ENCODE peak calls at places on chromosomes 16 and 17, in five cellular contexts. U is mucosa of descending colon, T is K562, X is WERI-Rb-1, D is HCT116. J is an unnamed sample. For H3K36me3, the result is how much of the 10 kb centered on the place peaks cover.

GRCh38 chr17:66855204-66855603 is 20.3 kb downstream of the CACNG5 start:
- DNase-seq in U (peak), T (peak), X (peak), D (no peak), J (peak)

GRCh38 chr17:75542184-75542583 is 16.7 kb downstream of the LLGL2 start:
- DNase-seq in U (peak), T (no peak), X (peak), D (no peak), J (no peak)

GRCh38 chr16:89847930-89848297 is 19.6 kb downstream of the SPIRE2 start:
- DNase-seq in U (peak), T (no peak), X (no peak), D (no peak), J (peak)

GRCh38 chr17:47720754-47721533 is 12.1 kb upstream of the TBX21 start:
- DNase-seq in U (no peak), T (no peak), X (peak), D (peak), J (peak)

GRCh38 chr16:19853973-19854876 is 30.4 kb downstream of the GPRC5B start:
- DNase-seq in U (no peak), T (no peak), X (no peak), D (no peak), J (no peak)

GRCh38 chr17:51701501-51701900 is 441.2 kb downstream of the UTP18 start:
- DNase-seq in U (no peak), T (no peak), X (no peak), D (no peak), J (no peak)

GRCh38 chr16:65121870-65122723 is at the start of gene CDH11:
- DNase-seq in U (no peak), T (no peak), X (peak), D (no peak), J (peak)

GRCh38 chr17:491086-492014 is 138.7 kb upstream of the RPH3AL start:
- DNase-seq in U (peak), T (peak), X (peak), D (no peak), J (peak)

GRCh38 chr16:83774066-83774465 is 33.7 kb upstream of the HSBP1 start:
- DNase-seq in U (no peak), T (no peak), X (no peak), D (no peak), J (no peak)

GRCh38 chr16:83769397-83770008 is 38.3 kb upstream of the HSBP1 start:
- DNase-seq in U (no peak), T (no peak), X (no peak), D (no peak), J (peak)

GRCh38 chr16:83768976-83769375 is 38.8 kb upstream of the HSBP1 start:
- DNase-seq in U (no peak), T (no peak), X (no peak), D (no peak), J (no peak)

GRCh38 chr16:83772806-83773205 is 35.0 kb upstream of the HSBP1 start:
- DNase-seq in U (no peak), T (no peak), X (no peak), D (no peak), J (no peak)

DNA sequence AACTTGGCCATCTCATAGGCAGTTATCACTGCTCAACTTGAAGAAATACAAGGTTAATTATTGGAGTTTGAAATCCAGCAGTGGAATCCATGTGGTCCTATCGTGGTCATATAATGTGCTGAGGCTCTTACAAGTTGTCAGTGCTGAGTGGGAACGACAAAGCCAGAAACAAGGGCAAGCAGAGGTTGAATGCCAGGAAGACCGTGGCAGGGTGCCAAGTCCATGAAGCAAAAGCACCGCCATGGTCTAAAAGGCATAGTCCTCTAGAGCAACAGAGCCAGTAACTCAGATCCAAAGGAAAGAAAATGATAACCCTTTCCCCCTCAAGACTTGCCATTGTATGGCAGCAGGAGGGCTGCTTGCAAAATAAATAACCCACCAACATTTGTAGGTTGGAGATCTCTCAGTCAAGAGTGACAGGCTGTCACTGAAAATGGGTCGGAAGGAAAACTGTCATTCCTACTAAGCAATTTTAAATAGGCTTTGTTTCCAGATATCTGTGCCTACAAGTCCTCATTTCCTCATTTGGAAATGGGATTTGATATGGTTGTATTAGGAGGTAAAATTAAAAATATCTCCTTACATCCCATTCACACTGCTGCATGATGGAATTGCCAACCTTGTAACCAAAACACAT is 36.4 kb upstream of the HSBP1 start:
- DNase-seq in U (no peak), T (no peak), X (no peak), D (no peak), J (no peak)
- H3K4me3 ChIP-seq in U (no peak), T (no peak), X (no peak), D (no peak), J (no peak)

DNA sequence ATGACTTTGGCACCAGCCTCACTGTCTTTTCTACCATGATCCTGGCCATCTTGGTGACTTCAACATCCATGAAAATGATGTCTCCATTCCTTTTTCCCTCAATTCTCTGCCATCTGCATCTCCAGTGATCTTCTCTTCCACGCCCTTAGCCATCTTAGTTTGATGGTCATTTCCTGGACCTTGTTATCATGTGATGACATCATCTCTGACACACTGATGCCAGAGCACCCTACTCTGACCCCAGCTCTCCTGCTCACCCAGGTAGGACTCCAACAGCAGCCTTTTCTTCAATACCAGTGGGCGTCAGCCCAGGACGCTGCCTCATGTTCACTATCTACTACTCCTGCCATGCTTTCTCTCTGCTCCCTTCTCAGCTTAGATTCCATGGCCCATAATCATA is 83.2 kb downstream of the ZZEF1 start:
- DNase-seq in U (no peak), T (no peak), X (no peak), D (no peak), J (no peak)
- H3K36me3 ChIP-seq in U (under half), T (half or more), X (half or more), D (under half), J (under half)

GRCh38 chr17:40497704-40498103 is 3.7 kb downstream of the TNS4 start:
- DNase-seq in U (no peak), T (no peak), X (no peak), D (no peak), J (no peak)
- H3K4me3 ChIP-seq in U (no peak), T (no peak), X (no peak), D (no peak), J (no peak)

GRCh38 chr16:87330257-87330624 is 13.0 kb upstream of the C16orf95 start:
- DNase-seq in U (no peak), T (no peak), X (no peak), D (no peak), J (no peak)
- H3K36me3 ChIP-seq in U (under half), T (half or more), X (under half), D (under half), J (under half)

DNA sequence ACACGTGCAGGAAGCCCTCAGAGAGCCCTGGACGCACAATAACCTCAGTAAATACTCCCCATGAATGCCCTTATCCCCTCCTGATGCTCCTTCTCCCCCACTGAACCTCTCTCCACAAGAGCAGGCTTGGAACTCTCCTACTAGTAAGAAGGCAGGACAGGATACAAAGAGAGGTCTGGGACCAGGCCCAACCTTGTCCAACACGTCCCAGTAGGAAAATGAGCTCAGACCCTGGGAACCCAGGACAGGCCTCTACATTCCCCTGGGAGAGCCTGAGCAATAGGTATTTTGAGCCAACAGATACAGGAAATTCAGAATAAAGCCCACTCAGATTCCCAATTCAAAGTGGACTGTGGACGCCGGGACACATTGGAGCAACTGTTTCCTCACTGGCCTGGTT is 19.2 kb downstream of the ZNF423 start:
- DNase-seq in U (no peak), T (no peak), X (no peak), D (no peak), J (peak)
- H3K4me3 ChIP-seq in U (no peak), T (no peak), X (no peak), D (no peak), J (no peak)

GRCh38 chr16:84892097-84892496 is 72.3 kb downstream of the CRISPLD2 start:
- DNase-seq in U (no peak), T (no peak), X (no peak), D (no peak), J (no peak)
- H3K36me3 ChIP-seq in U (under half), T (under half), X (under half), D (under half), J (under half)

GRCh38 chr17:81901167-81902022 is 643 bp upstream of the NPB start:
- DNase-seq in U (no peak), T (no peak), X (no peak), D (no peak), J (no peak)

GRCh38 chr17:81903896-81904599 is 2.0 kb downstream of the NPB start:
- DNase-seq in U (no peak), T (no peak), X (no peak), D (no peak), J (no peak)

GRCh38 chr17:81903415-81903831 is 1.4 kb downstream of the NPB start:
- DNase-seq in U (no peak), T (no peak), X (no peak), D (no peak), J (no peak)

GRCh38 chr17:81902023-81902652 is at the start of gene NPB:
- DNase-seq in U (no peak), T (peak), X (no peak), D (no peak), J (peak)

GRCh38 chr17:81902653-81903414 is 796 bp downstream of the NPB start:
- DNase-seq in U (no peak), T (peak), X (no peak), D (no peak), J (peak)
- H3K4me3 ChIP-seq in U (no peak), T (peak), X (no peak), D (no peak), J (peak)

DNA sequence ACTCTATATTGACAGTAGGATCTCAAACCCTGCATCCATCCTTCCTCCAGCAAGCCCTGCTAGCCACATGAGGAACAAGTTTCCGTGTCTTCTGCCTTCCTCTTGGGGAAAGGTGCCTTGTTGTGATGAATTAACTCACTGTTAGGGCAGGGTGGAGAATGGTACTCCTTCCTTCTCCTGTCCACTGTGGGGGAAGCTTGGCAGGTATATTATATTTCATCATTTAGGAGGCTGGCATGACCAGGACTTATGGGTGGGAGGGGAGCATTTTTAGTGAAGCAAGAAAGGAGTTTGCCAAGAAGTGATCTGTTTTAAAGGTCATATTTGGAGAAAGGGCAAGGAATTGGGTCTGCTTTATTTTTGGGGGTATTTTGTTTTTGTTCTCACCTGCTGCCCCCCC is 9.3 kb upstream of the CDC6 start:
- DNase-seq in U (no peak), T (no peak), X (no peak), D (no peak), J (no peak)
- H3K36me3 ChIP-seq in U (under half), T (half or more), X (half or more), D (under half), J (under half)

DNA sequence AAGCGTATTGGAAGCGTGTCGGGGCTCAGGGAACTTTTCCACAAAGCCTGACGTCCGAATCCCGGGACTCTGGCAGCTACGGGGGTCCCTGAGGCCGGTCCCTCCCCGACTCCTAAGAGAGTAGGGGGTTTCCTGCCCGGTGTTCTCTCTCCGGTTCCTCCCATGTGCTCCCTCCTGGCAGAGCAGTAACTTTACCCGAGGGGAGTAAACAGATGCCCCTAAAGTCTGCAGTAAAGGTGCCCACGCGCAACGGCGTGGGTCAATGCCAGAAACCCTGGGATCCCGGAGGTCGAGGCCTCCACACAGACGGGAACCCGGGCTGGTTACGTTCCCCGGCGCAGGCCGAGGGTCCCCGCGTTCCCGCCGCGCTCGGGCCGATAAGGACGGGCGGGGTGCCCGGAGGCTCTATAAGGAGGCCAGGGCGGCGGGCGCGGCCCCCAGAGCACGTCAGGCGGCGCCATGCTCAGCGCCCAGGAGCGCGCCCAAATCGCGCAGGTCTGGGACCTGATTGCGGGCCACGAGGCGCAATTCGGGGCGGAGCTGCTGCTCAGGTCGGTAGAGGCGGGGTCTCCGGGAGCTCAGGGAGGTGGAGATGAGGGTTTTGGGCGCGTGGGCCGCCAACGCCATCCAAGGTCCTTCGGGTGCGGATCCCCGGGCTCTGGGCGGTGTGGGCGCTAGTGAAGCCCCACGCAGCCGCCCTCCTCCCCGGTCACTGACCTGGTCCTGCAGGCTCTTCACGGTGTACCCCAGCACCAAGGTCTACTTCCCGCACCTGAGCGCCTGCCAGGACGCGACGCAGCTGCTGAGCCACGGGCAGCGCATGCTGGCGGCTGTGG is at the start of gene HBM:
- DNase-seq in U (no peak), T (no peak), X (peak), D (no peak), J (peak)
- H3K4me3 ChIP-seq in U (no peak), T (peak), X (peak), D (no peak), J (peak)